ENCODE peak calls at places on chromosomes 2 and 18, in ten cellular contexts. C is bronchial epithelial cell; B is endothelial cell; I is GM20000; U is lower lobe of right lung; R is CD8-positive, alpha-beta T cell; L is foreskin fibroblast; D is right lobe of liver; E is thoracic aorta; H is prostate gland. G is an unnamed sample.

GRCh38 chr2:121288454-121289231 is 3.6 kb upstream of the TFCP2L1 start:
- DNase-seq in C (no peak), I (no peak), E (no peak), D (no peak), B (no peak), L (no peak), H (no peak), R (no peak), U (no peak), G (no peak)

GRCh38 chr18:45275367-45276113 is 339.7 kb upstream of the SLC14A2 start:
- DNase-seq in D (no peak), U (no peak), R (no peak), I (peak), L (peak), B (no peak), E (no peak), H (no peak), C (peak), G (no peak)

GRCh38 chr2:165961818-165962217 is 8.2 kb upstream of the TTC21B start:
- DNase-seq in H (no peak), B (no peak), E (no peak), R (no peak), D (no peak), L (no peak), C (no peak), I (no peak), U (no peak), G (no peak)

GRCh38 chr2:147364597-147364996 is 480.2 kb upstream of the ACVR2A start:
- DNase-seq in L (no peak), E (no peak), H (no peak), R (no peak), D (no peak), B (no peak), I (peak), U (no peak), C (no peak), G (no peak)

GRCh38 chr2:10783421-10783820 is 29.2 kb downstream of the PDIA6 start:
- DNase-seq in R (no peak), U (no peak), C (peak), I (no peak), L (no peak), E (no peak), B (no peak), H (no peak), D (no peak), G (no peak)

GRCh38 chr18:23629444-23629946 is 33.2 kb downstream of the ANKRD29 start:
- DNase-seq in R (no peak), C (peak), H (no peak), L (no peak), I (peak), D (peak), U (peak), B (no peak), E (no peak), G (no peak)

GRCh38 chr2:96324716-96325037 is 440 bp upstream of the ITPRIPL1 start:
- DNase-seq in D (no peak), B (no peak), U (no peak), H (no peak), E (no peak), R (no peak), L (no peak), C (no peak), I (peak), G (no peak)

GRCh38 chr2:66888791-66889631 is 454.1 kb downstream of the MEIS1 start:
- DNase-seq in U (no peak), C (peak), H (peak), L (peak), I (no peak), B (no peak), E (no peak), R (no peak), D (no peak), G (no peak)

GRCh38 chr2:174919886-174920595 is 85.1 kb downstream of the CHN1 start:
- DNase-seq in C (no peak), U (no peak), D (no peak), E (no peak), B (no peak), H (no peak), I (no peak), R (no peak), L (no peak), G (no peak)

DNA sequence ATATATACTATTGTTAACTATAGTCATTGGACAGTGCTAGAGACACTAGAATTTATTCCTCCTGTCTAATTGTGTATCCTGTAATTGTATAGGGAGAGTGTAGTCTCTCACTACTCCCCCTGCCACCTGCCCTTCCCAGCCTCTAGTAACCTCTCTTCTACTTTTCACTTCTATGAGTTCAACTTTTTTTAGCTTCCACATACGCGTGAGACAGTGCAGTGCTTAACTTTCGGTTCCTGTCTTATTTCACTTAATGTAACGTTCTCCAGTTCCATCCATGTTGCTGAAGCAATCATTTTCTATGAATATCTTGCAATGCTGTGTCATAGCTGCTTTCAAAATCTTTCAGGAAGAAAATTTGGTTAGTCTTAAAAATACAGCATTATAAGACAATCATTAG is 22.8 kb upstream of the RUFY4 start:
- DNase-seq in B (no peak), D (no peak), R (no peak), U (no peak), L (no peak), I (no peak), C (no peak), E (no peak), H (no peak), G (no peak)
- TF ChIP-seq CTCF in B (no peak), D (no peak), R (no peak), U (no peak), L (no peak), I (no peak), C (no peak), E (no peak), H (no peak), G (no peak)

GRCh38 chr2:202339052-202339870 is 36.9 kb upstream of the BMPR2 start:
- DNase-seq in D (no peak), H (no peak), C (peak), E (no peak), R (no peak), U (no peak), B (no peak), I (no peak), L (peak), G (no peak)
- TF ChIP-seq CTCF in D (no peak), H (no peak), C (no peak), E (no peak), R (no peak), U (no peak), B (no peak), I (no peak), L (no peak), G (no peak)

GRCh38 chr18:76396792-76397191 is 98.2 kb downstream of the ZNF516 start:
- DNase-seq in R (no peak), B (no peak), I (no peak), C (no peak), D (no peak), U (no peak), E (no peak), H (no peak), L (peak), G (no peak)
- TF ChIP-seq CTCF in R (no peak), B (no peak), I (no peak), C (no peak), D (no peak), U (no peak), E (no peak), H (no peak), L (no peak), G (no peak)

DNA sequence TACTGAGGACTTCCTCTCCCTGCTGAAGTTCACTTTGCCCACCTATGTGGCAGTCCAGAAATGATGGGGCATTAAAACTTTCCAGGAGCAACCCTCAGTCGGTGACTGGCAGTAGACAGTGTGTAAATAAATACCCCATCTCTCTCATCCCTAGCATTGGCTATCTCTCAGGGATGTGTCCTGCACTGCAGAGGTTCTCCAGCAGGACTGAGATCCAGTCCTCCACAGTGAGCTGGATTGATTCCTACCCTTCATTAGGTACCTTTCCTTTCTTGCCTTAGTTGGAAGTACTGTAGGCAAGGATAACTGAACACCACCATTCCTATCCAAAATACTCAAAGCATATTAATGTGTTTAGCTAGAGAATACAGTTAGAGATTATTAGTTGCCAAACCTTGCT is 441.8 kb downstream of the SPAG16 start:
- DNase-seq in D (no peak), L (no peak), U (no peak), R (no peak), I (no peak), C (no peak), E (no peak), B (no peak), H (no peak), G (no peak)
- TF ChIP-seq CTCF in D (no peak), L (no peak), U (no peak), R (no peak), I (no peak), C (no peak), E (no peak), B (peak), H (no peak), G (no peak)

DNA sequence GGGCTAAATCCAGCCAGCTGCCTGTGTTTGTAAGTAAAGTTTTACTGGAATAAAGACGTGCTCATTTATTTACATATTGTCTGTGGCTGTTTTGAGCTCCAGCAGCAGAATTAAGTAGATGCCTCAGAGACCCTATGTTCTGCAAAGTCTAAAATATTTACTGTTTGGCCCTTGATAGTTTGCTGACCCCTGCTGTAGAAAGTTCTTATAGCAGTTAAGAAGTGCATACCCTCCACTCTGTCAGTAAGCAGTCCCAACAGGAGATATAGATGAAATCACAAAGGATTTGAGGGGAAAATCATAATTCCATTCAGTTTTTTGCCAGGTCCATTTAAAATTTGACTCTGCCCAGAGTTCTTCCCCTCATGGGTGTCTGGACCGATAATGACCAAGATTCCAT is 50.1 kb upstream of the ITM2C start:
- DNase-seq in R (no peak), B (no peak), H (no peak), D (no peak), E (no peak), I (no peak), U (no peak), C (no peak), L (peak), G (no peak)
- TF ChIP-seq CTCF in R (no peak), B (peak), H (peak), D (no peak), E (peak), I (peak), U (peak), C (peak), L (peak), G (peak)